ENCODE peak calls at places on chromosomes 11 and 22, in ten cellular contexts. B, L, U, V, K, C, J, F, P and Z are unnamed samples.
A peak's percentile ranks its signal among the peaks of the same experiment; 100 is the strongest.

GRCh38 chr11:122099345-122100045 is 16.5 kb downstream of the BLID start:
- DNase-seq in B (no peak), L (peak; percentile 75), U (peak; percentile 69), V (no peak), K (no peak), C (peak; percentile 56), J (no peak), F (no peak), P (no peak), Z (no peak)

GRCh38 chr11:108370315-108370714 is 97.0 kb downstream of the C11orf65 start:
- DNase-seq in B (no peak), L (no peak), U (no peak), V (no peak), K (no peak), C (no peak), J (no peak), F (no peak), P (no peak), Z (no peak)

GRCh38 chr11:69280451-69280850 is 13.5 kb upstream of the MYEOV start:
- DNase-seq in B (no peak), L (peak; percentile 74), U (peak; percentile 34), V (no peak), K (no peak), C (no peak), J (no peak), F (no peak), P (no peak), Z (no peak)

GRCh38 chr11:57180141-57180561 is 1.6 kb upstream of the LRRC55 start:
- DNase-seq in B (no peak), L (no peak), U (no peak), V (peak; percentile 56), K (no peak), C (no peak), J (no peak), F (peak; percentile 37), P (peak; percentile 68), Z (no peak)

GRCh38 chr22:17843189-17843588 is 68.9 kb upstream of the BID start:
- DNase-seq in B (no peak), L (no peak), U (no peak), V (no peak), K (no peak), C (no peak), J (no peak), F (no peak), P (no peak), Z (no peak)

GRCh38 chr11:71437879-71438278 is 10.3 kb downstream of the DHCR7 start:
- DNase-seq in B (no peak), L (no peak), U (no peak), V (no peak), K (no peak), C (no peak), J (no peak), F (no peak), P (no peak), Z (no peak)

GRCh38 chr11:2223153-2223794 is 47.1 kb downstream of the ASCL2 start:
- DNase-seq in B (no peak), L (no peak), U (no peak), V (no peak), K (no peak), C (no peak), J (no peak), F (no peak), P (no peak), Z (no peak)

GRCh38 chr11:44305643-44306468 is 4.1 kb downstream of the ALX4 start:
- DNase-seq in B (no peak), L (no peak), U (no peak), V (no peak), K (no peak), C (no peak), J (no peak), F (no peak), P (peak; percentile 51), Z (no peak)

GRCh38 chr11:729492-730074 is 17.7 kb upstream of the TALDO1 start:
- DNase-seq in B (no peak), L (no peak), U (no peak), V (no peak), K (no peak), C (no peak), J (no peak), F (no peak), P (no peak), Z (no peak)

GRCh38 chr11:65778901-65779668 is 1.7 kb downstream of the AP5B1 start:
- DNase-seq in B (no peak), L (no peak), U (no peak), V (no peak), K (peak; percentile 63), C (no peak), J (no peak), F (no peak), P (no peak), Z (no peak)

GRCh38 chr11:134252539-134253188 is 488 bp downstream of the THYN1 start:
- DNase-seq in B (no peak), L (peak; percentile 64), U (peak; percentile 47), V (no peak), K (no peak), C (no peak), J (no peak), F (peak; percentile 59), P (peak; percentile 46), Z (peak; percentile 28)

GRCh38 chr22:41914611-41915034 is 251 bp downstream of the SHISA8 start:
- DNase-seq in B (no peak), L (no peak), U (no peak), V (peak; percentile 27), K (no peak), C (no peak), J (no peak), F (no peak), P (no peak), Z (no peak)

GRCh38 chr22:20093437-20093836 is 13.4 kb downstream of the DGCR8 start:
- DNase-seq in B (no peak), L (no peak), U (no peak), V (no peak), K (peak; percentile 78), C (no peak), J (no peak), F (no peak), P (no peak), Z (no peak)